ENCODE peak calls at places on chromosome 15, in nine cellular contexts. N, E, I, P, Q, S, M, L and H are unnamed samples.

GRCh38 chr15:71362987-71363968 is 248.0 kb downstream of the THSD4 start:
- DNase-seq in P (no peak), E (no peak), Q (no peak), N (no peak), I (no peak), S (no peak), M (no peak), L (no peak), H (no peak)

GRCh38 chr15:58139631-58140522 is 1.7 kb downstream of the AQP9 start:
- DNase-seq in N (no peak), L (no peak), S (no peak), M (peak), E (no peak), P (no peak), I (no peak), Q (peak), H (no peak)

GRCh38 chr15:74795961-74796625 is 14.2 kb downstream of the CSK start:
- DNase-seq in Q (no peak), M (no peak), N (peak), E (no peak), S (no peak), P (no peak), L (no peak), I (no peak), H (no peak)

GRCh38 chr15:48471073-48471472 is 139.8 kb downstream of the DUT start:
- DNase-seq in S (no peak), E (no peak), P (no peak), Q (no peak), L (no peak), I (no peak), N (no peak), M (no peak), H (no peak)

GRCh38 chr15:27623560-27624305 is 475.4 kb downstream of the OCA2 start:
- DNase-seq in I (no peak), S (no peak), E (no peak), N (no peak), L (no peak), Q (no peak), P (no peak), M (no peak), H (no peak)

GRCh38 chr15:31471731-31472430 is 145.2 kb downstream of the KLF13 start:
- DNase-seq in L (no peak), E (no peak), S (no peak), N (no peak), I (no peak), P (no peak), M (no peak), Q (no peak), H (no peak)

GRCh38 chr15:38299216-38299615 is 46.6 kb downstream of the SPRED1 start:
- DNase-seq in E (no peak), L (no peak), I (no peak), P (no peak), S (no peak), N (no peak), Q (no peak), M (no peak), H (no peak)

GRCh38 chr15:58546635-58547627 is 115.1 kb downstream of the LIPC start:
- DNase-seq in S (no peak), I (no peak), L (no peak), N (no peak), P (peak), E (no peak), Q (no peak), M (no peak), H (no peak)

GRCh38 chr15:97521894-97522293 is 438.6 kb upstream of the ARRDC4 start:
- DNase-seq in S (no peak), Q (no peak), P (no peak), N (no peak), I (no peak), L (no peak), M (peak), E (no peak), H (no peak)

GRCh38 chr15:71599404-71600225 is 210.7 kb upstream of the NR2E3 start:
- DNase-seq in L (no peak), I (no peak), P (no peak), M (no peak), Q (no peak), N (no peak), E (no peak), S (no peak), H (no peak)

GRCh38 chr15:31487811-31488436 is 161.3 kb downstream of the KLF13 start:
- DNase-seq in I (no peak), Q (no peak), E (no peak), N (no peak), S (no peak), L (no peak), M (peak), P (no peak), H (no peak)

GRCh38 chr15:67038721-67039120 is 26.7 kb upstream of the SMAD3 start:
- DNase-seq in I (no peak), E (no peak), L (no peak), P (no peak), N (no peak), Q (no peak), S (no peak), M (no peak), H (no peak)

GRCh38 chr15:74863239-74864056 is 9.7 kb downstream of the SCAMP2 start:
- DNase-seq in I (no peak), S (no peak), N (no peak), M (no peak), Q (no peak), L (no peak), E (no peak), P (no peak), H (no peak)